ENCODE peak calls at places on chromosomes 5 and 9, in five cellular contexts. S, D, K, O and B are unnamed samples.

GRCh38 chr5:20556364-20556763 is 568.4 kb upstream of the CDH18 start:
- DNase-seq in O (no peak), D (no peak), S (no peak), K (peak; percentile 1), B (no peak)

GRCh38 chr9:90538566-90538965 is 104.1 kb downstream of the DIRAS2 start:
- DNase-seq in S (no peak), K (no peak), D (no peak), O (no peak), B (no peak)

GRCh38 chr5:143354025-143354424 is 49.5 kb downstream of the NR3C1 start:
- DNase-seq in O (no peak), S (no peak), D (no peak), K (peak; percentile 54), B (no peak)

GRCh38 chr5:156491766-156492165 is 164.8 kb downstream of the SGCD start:
- DNase-seq in D (no peak), O (no peak), K (no peak), S (no peak), B (no peak)

GRCh38 chr9:16309350-16310271 is 560.9 kb downstream of the BNC2 start:
- DNase-seq in O (peak; percentile 23), K (no peak), D (peak; percentile 22), S (peak; percentile 56), B (peak; percentile 73)

GRCh38 chr9:124452841-124453585 is 2.8 kb downstream of the ADGRD2 start:
- DNase-seq in K (no peak), O (no peak), D (peak; percentile 29), S (no peak), B (no peak)

GRCh38 chr9:134294228-134295071 is 31.8 kb upstream of the RXRA start:
- DNase-seq in S (no peak), D (no peak), O (no peak), K (no peak), B (no peak)

GRCh38 chr9:34169125-34169524 is 9.7 kb upstream of the UBAP1 start:
- DNase-seq in D (no peak), S (no peak), O (no peak), K (no peak), B (no peak)

GRCh38 chr5:151471276-151471675 is 23.9 kb downstream of the SLC36A1 start:
- DNase-seq in K (no peak), O (peak; percentile 47), D (no peak), S (no peak), B (no peak)

GRCh38 chr9:37751186-37751585 is 2.4 kb upstream of the TRMT10B start:
- DNase-seq in K (no peak), O (no peak), S (no peak), D (no peak), B (no peak)

GRCh38 chr9:130467371-130467770 is 22.6 kb downstream of the ASS1 start:
- DNase-seq in O (no peak), D (no peak), K (no peak), S (no peak), B (no peak)

GRCh38 chr9:136594492-136594891 is 48.6 kb upstream of the NOTCH1 start:
- DNase-seq in D (no peak), S (no peak), K (no peak), O (no peak), B (no peak)

GRCh38 chr9:136597141-136597885 is 51.5 kb upstream of the NOTCH1 start:
- DNase-seq in D (no peak), O (no peak), K (no peak), S (no peak), B (no peak)

GRCh38 chr9:136595245-136596218 is 49.7 kb upstream of the NOTCH1 start:
- DNase-seq in S (no peak), O (no peak), D (no peak), K (no peak), B (no peak)

GRCh38 chr9:136596630-136597031 is 50.8 kb upstream of the NOTCH1 start:
- DNase-seq in S (no peak), K (no peak), D (no peak), O (no peak), B (no peak)

DNA sequence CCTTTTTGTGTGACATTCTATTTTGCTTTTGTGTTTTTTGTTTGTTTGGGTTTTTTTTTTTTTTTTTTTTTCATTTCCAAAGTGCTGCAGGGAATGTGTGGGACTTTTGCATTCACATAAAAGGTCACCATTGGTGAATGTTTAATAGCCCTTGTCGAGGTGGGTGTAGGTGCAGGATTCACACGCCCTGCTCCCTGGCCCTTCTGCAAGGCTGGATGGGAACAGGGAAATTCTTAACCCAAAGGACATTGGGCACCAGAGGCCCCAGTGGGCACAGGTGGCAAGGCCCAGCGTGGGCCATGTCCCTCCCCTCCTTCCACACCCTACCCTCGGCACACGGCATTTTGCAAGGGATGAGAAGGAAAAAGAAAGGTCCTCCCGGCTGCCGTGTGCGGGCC is 50.4 kb upstream of the NOTCH1 start:
- DNase-seq in K (no peak), O (no peak), D (no peak), S (no peak), B (no peak)
- H4K91ac ChIP-seq in K (no peak overlapping the region), O (no peak overlapping the region), D (no peak overlapping the region), S (no peak overlapping the region), B (no peak overlapping the region)

DNA sequence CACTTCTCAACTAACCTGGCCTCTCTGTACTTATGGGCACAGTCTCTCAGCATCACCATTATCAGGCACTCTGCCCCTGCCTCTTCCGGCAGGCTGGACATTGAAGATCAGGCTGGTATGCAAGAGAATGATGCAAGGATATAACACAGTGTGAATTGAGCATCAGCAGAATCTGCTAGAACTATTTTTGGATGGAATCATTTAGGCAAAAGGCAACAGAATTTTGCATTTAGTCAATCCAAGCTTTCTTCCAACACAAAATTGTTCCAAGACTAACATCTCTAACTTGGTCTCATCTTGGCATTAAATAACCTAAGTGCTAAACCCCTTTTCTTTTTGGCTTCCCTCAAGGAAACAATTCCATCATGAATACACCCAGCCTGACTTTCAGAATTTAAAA is 340.0 kb downstream of the PRELID2 start:
- DNase-seq in S (no peak), D (no peak), K (no peak), O (no peak), B (no peak)
- H3K14ac ChIP-seq in S (no peak overlapping the region), D (no peak overlapping the region), K (no peak overlapping the region), O (peak overlapping the region; percentile 47), B (no peak overlapping the region)

GRCh38 chr9:112332674-112332976 is 794 bp downstream of the PTBP3 start:
- DNase-seq in D (no peak), O (no peak), S (no peak), K (no peak), B (no peak)

GRCh38 chr9:112332272-112332671 is 1.1 kb downstream of the PTBP3 start:
- DNase-seq in O (no peak), K (peak; percentile 35), D (no peak), S (no peak), B (no peak)

GRCh38 chr9:112334319-112334828 is 955 bp upstream of the PTBP3 start:
- DNase-seq in S (no peak), K (peak; percentile 49), O (peak; percentile 38), D (no peak), B (no peak)

GRCh38 chr9:112333639-112334318 is 360 bp upstream of the PTBP3 start:
- DNase-seq in K (peak; percentile 95), O (peak; percentile 95), D (peak; percentile 95), S (peak; percentile 97), B (peak; percentile 98)

GRCh38 chr9:112332977-112333638 is at the start of gene PTBP3:
- DNase-seq in O (peak; percentile 48), K (peak; percentile 80), D (peak; percentile 69), S (peak; percentile 70), B (peak; percentile 71)
- H4K91ac ChIP-seq in O (peak within 1 kb of the TSS; percentile 88), K (peak within 1 kb of the TSS; percentile 83), D (no peak within 1 kb of the TSS), S (no peak within 1 kb of the TSS), B (peak within 1 kb of the TSS; percentile 99)

GRCh38 chr5:181243020-181243520 is 636 bp downstream of the RACK1 start:
- DNase-seq in S (no peak), O (no peak), K (no peak), D (no peak), B (no peak)

GRCh38 chr5:181248277-181248676 is 4.6 kb upstream of the RACK1 start:
- DNase-seq in K (no peak), S (no peak), D (no peak), O (no peak), B (no peak)

GRCh38 chr5:181243521-181244307 is at the start of gene RACK1:
- DNase-seq in O (peak; percentile 85), K (peak; percentile 94), S (peak; percentile 89), D (peak; percentile 88), B (peak; percentile 88)

GRCh38 chr5:181245427-181246275 is 1.9 kb upstream of the RACK1 start:
- DNase-seq in S (no peak), D (peak; percentile 47), K (no peak), O (no peak), B (no peak)

GRCh38 chr5:181246276-181247050 is 2.8 kb upstream of the RACK1 start:
- DNase-seq in K (peak; percentile 91), D (peak; percentile 84), O (peak; percentile 78), S (peak; percentile 68), B (peak; percentile 94)
- H3K14ac ChIP-seq in K (peak overlapping the region; percentile 40), D (peak overlapping the region; percentile 90), O (peak overlapping the region; percentile 99), S (peak overlapping the region; percentile 41), B (peak overlapping the region; percentile 99)